ENCODE peak calls at places on chromosomes 5 and 9, in ten cellular contexts. B, S, O, V, G, L, J, A, Z and D are unnamed samples.

GRCh38 chr9:105309531-105309931 is 65.1 kb downstream of the SLC44A1 start:
- DNase-seq in B (no peak), S (no peak), O (no peak), V (no peak), G (no peak), L (no peak), J (no peak), A (no peak), Z (no peak), D (no peak)

GRCh38 chr5:155616779-155617392 is 603.3 kb downstream of the KIF4B start:
- DNase-seq in B (no peak), S (peak; percentile 4), O (peak; percentile 62), V (peak; percentile 28), G (peak; percentile 24), L (no peak), J (peak; percentile 14), A (peak; percentile 35), Z (peak; percentile 14), D (no peak)

GRCh38 chr9:84146893-84147705 is 166.5 kb downstream of the RMI1 start:
- DNase-seq in B (no peak), S (no peak), O (no peak), V (no peak), G (no peak), L (no peak), J (no peak), A (no peak), Z (no peak), D (no peak)

GRCh38 chr9:40928803-40929487 is 199.5 kb downstream of the FOXD4L6 start:
- DNase-seq in B (no peak), S (no peak), O (no peak), V (no peak), G (no peak), L (no peak), J (no peak), A (no peak), Z (no peak), D (no peak)

GRCh38 chr9:22005700-22006605 is 3.2 kb downstream of the CDKN2B start:
- DNase-seq in B (no peak), S (no peak), O (no peak), V (no peak), G (no peak), L (no peak), J (no peak), A (no peak), Z (peak; percentile 30), D (no peak)

GRCh38 chr5:61563401-61563800 is 231.3 kb downstream of the ZSWIM6 start:
- DNase-seq in B (no peak), S (no peak), O (peak; percentile 49), V (no peak), G (no peak), L (no peak), J (no peak), A (no peak), Z (peak; percentile 6), D (no peak)

GRCh38 chr5:45696206-45696836 is at the start of gene HCN1:
- DNase-seq in B (no peak), S (no peak), O (peak; percentile 72), V (no peak), G (peak; percentile 63), L (peak; percentile 27), J (no peak), A (peak; percentile 73), Z (peak; percentile 52), D (peak; percentile 22)

GRCh38 chr5:168467755-168468280 is 18.5 kb upstream of the RARS1 start:
- DNase-seq in B (no peak), S (no peak), O (no peak), V (no peak), G (no peak), L (peak; percentile 4), J (no peak), A (no peak), Z (no peak), D (no peak)

GRCh38 chr5:90134892-90135291 is 274.7 kb downstream of the CETN3 start:
- DNase-seq in B (no peak), S (no peak), O (peak; percentile 38), V (no peak), G (peak; percentile 47), L (no peak), J (no peak), A (peak; percentile 10), Z (no peak), D (no peak)

GRCh38 chr5:17213938-17214337 is 3.5 kb upstream of the BASP1 start:
- DNase-seq in B (no peak), S (no peak), O (no peak), V (no peak), G (no peak), L (no peak), J (no peak), A (no peak), Z (no peak), D (no peak)

GRCh38 chr9:21576331-21577189 is 94.4 kb upstream of the IFNE start:
- DNase-seq in B (no peak), S (peak; percentile 41), O (no peak), V (no peak), G (peak; percentile 10), L (no peak), J (no peak), A (peak; percentile 69), Z (peak; percentile 90), D (peak; percentile 76)

GRCh38 chr5:10124287-10124686 is 125.4 kb downstream of the ATPSCKMT start:
- DNase-seq in B (no peak), S (no peak), O (no peak), V (no peak), G (no peak), L (no peak), J (no peak), A (no peak), Z (no peak), D (no peak)

GRCh38 chr5:168654225-168654624 is 75.1 kb upstream of the PANK3 start:
- DNase-seq in B (no peak), S (no peak), O (no peak), V (no peak), G (peak; percentile 52), L (no peak), J (no peak), A (peak; percentile 47), Z (no peak), D (no peak)

GRCh38 chr9:120610975-120611689 is 31.2 kb upstream of the CDK5RAP2 start:
- DNase-seq in B (no peak), S (no peak), O (no peak), V (no peak), G (no peak), L (no peak), J (no peak), A (no peak), Z (peak; percentile 83), D (peak; percentile 14)